ENCODE peak calls at places on chromosome 13, in eight cellular contexts. A, V, D, E, I, U, G and J are unnamed samples.

GRCh38 chr13:97258801-97259200 is 36.7 kb downstream of the MBNL2 start:
- DNase-seq in A (no peak), V (no peak), D (no peak), E (peak; percentile 80), I (no peak), U (no peak), G (no peak), J (no peak)

GRCh38 chr13:25455146-25455545 is 83.4 kb downstream of the ATP8A2 start:
- DNase-seq in A (no peak), V (no peak), D (no peak), E (no peak), I (no peak), U (no peak), G (no peak), J (no peak)

GRCh38 chr13:110509478-110509926 is 52.0 kb downstream of the RAB20 start:
- DNase-seq in A (no peak), V (no peak), D (no peak), E (peak; percentile 25), I (no peak), U (no peak), G (no peak), J (peak; percentile 76)

GRCh38 chr13:52158629-52159158 is 703 bp downstream of the NEK3 start:
- DNase-seq in A (peak; percentile 18), V (no peak), D (no peak), E (peak; percentile 46), I (no peak), U (peak; percentile 2), G (no peak), J (peak; percentile 24)

GRCh38 chr13:75312884-75313520 is 169.0 kb downstream of the TBC1D4 start:
- DNase-seq in A (no peak), V (peak; percentile 22), D (peak; percentile 39), E (no peak), I (peak; percentile 43), U (no peak), G (no peak), J (no peak)

GRCh38 chr13:101576977-101577376 is 124.5 kb downstream of the ITGBL1 start:
- DNase-seq in A (no peak), V (no peak), D (no peak), E (peak; percentile 40), I (no peak), U (no peak), G (no peak), J (peak; percentile 16)

GRCh38 chr13:99225078-99225477 is 24.4 kb downstream of the UBAC2 start:
- DNase-seq in A (no peak), V (no peak), D (no peak), E (no peak), I (no peak), U (no peak), G (no peak), J (no peak)

GRCh38 chr13:93547886-93548285 is 321.3 kb downstream of the GPC6 start:
- DNase-seq in A (no peak), V (no peak), D (no peak), E (no peak), I (no peak), U (no peak), G (no peak), J (no peak)

GRCh38 chr13:48808689-48809088 is 155.0 kb downstream of the CYSLTR2 start:
- DNase-seq in A (no peak), V (no peak), D (no peak), E (peak; percentile 80), I (no peak), U (no peak), G (no peak), J (no peak)

GRCh38 chr13:50494110-50494509 is 349.4 kb downstream of the DLEU7 start:
- DNase-seq in A (no peak), V (no peak), D (no peak), E (no peak), I (no peak), U (no peak), G (no peak), J (no peak)

GRCh38 chr13:95509521-95510315 is 42.8 kb upstream of the CLDN10 start:
- DNase-seq in A (no peak), V (no peak), D (no peak), E (peak; percentile 40), I (no peak), U (no peak), G (no peak), J (no peak)

GRCh38 chr13:74825170-74825948 is 656.6 kb downstream of the TBC1D4 start:
- DNase-seq in A (no peak), V (no peak), D (no peak), E (peak; percentile 93), I (no peak), U (no peak), G (peak; percentile 39), J (no peak)

GRCh38 chr13:89577301-89577700 is 1770.2 kb upstream of the MIR17HG start:
- DNase-seq in A (no peak), V (no peak), D (no peak), E (no peak), I (no peak), U (no peak), G (no peak), J (no peak)

GRCh38 chr13:33721719-33722118 is 96.2 kb upstream of the RFC3 start:
- DNase-seq in A (no peak), V (no peak), D (no peak), E (peak; percentile 79), I (no peak), U (no peak), G (no peak), J (no peak)

GRCh38 chr13:52954838-52955237 is 73.8 kb upstream of the OLFM4 start:
- DNase-seq in A (peak; percentile 33), V (no peak), D (no peak), E (no peak), I (no peak), U (no peak), G (no peak), J (no peak)

GRCh38 chr13:44331912-44332840 is 41.4 kb upstream of the SERP2 start:
- DNase-seq in A (no peak), V (no peak), D (no peak), E (peak; percentile 89), I (no peak), U (no peak), G (peak; percentile 96), J (no peak)

GRCh38 chr13:106595623-106596022 is 27.7 kb upstream of the ARGLU1 start:
- DNase-seq in A (no peak), V (no peak), D (no peak), E (no peak), I (no peak), U (no peak), G (no peak), J (no peak)

GRCh38 chr13:27036236-27036981 is 135.2 kb downstream of the USP12 start:
- DNase-seq in A (no peak), V (no peak), D (no peak), E (no peak), I (no peak), U (no peak), G (no peak), J (peak; percentile 75)

GRCh38 chr13:95153647-95154405 is 147.4 kb downstream of the ABCC4 start:
- DNase-seq in A (no peak), V (no peak), D (no peak), E (peak; percentile 68), I (no peak), U (no peak), G (no peak), J (no peak)

GRCh38 chr13:30312859-30313258 is 5.5 kb upstream of the KATNAL1 start:
- DNase-seq in A (no peak), V (no peak), D (no peak), E (peak; percentile 67), I (no peak), U (no peak), G (no peak), J (no peak)

GRCh38 chr13:113971471-113972231 is 2.2 kb downstream of the C13orf46 start:
- DNase-seq in A (no peak), V (no peak), D (no peak), E (no peak), I (no peak), U (no peak), G (no peak), J (no peak)

GRCh38 chr13:84648069-84648640 is 765.9 kb upstream of the SLITRK1 start:
- DNase-seq in A (no peak), V (no peak), D (no peak), E (no peak), I (no peak), U (no peak), G (no peak), J (no peak)

GRCh38 chr13:40189885-40190655 is 476.4 kb downstream of the FOXO1 start:
- DNase-seq in A (peak; percentile 33), V (no peak), D (no peak), E (no peak), I (no peak), U (no peak), G (no peak), J (no peak)

GRCh38 chr13:98809345-98809777 is 56.9 kb upstream of the SLC15A1 start:
- DNase-seq in A (no peak), V (no peak), D (no peak), E (no peak), I (no peak), U (no peak), G (no peak), J (no peak)

GRCh38 chr13:97388385-97388784 is 45.6 kb upstream of the RAP2A start:
- DNase-seq in A (no peak), V (no peak), D (no peak), E (no peak), I (no peak), U (no peak), G (no peak), J (no peak)

GRCh38 chr13:65911546-65912193 is 1318.5 kb downstream of the PCDH9 start:
- DNase-seq in A (no peak), V (no peak), D (no peak), E (no peak), I (no peak), U (no peak), G (no peak), J (no peak)

GRCh38 chr13:73215807-73216206 is 157.0 kb downstream of the KLF5 start:
- DNase-seq in A (no peak), V (no peak), D (no peak), E (peak; percentile 78), I (no peak), U (no peak), G (no peak), J (no peak)

GRCh38 chr13:19742651-19743050 is 40.1 kb downstream of the PSPC1 start:
- DNase-seq in A (peak; percentile 13), V (no peak), D (no peak), E (no peak), I (no peak), U (no peak), G (no peak), J (no peak)

GRCh38 chr13:27792393-27793218 is at the start of gene GSX1:
- DNase-seq in A (peak; percentile 84), V (no peak), D (peak; percentile 38), E (peak; percentile 76), I (peak; percentile 60), U (no peak), G (peak; percentile 33), J (no peak)

GRCh38 chr13:75637101-75637774 is 1.1 kb downstream of the LMO7 start:
- DNase-seq in A (peak; percentile 60), V (no peak), D (no peak), E (no peak), I (no peak), U (no peak), G (no peak), J (peak; percentile 23)

GRCh38 chr13:113856716-113857065 is 7.2 kb downstream of the GAS6 start:
- DNase-seq in A (no peak), V (no peak), D (no peak), E (peak; percentile 43), I (no peak), U (no peak), G (no peak), J (peak; percentile 39)

GRCh38 chr13:60013166-60013565 is 150.6 kb downstream of the DIAPH3 start:
- DNase-seq in A (no peak), V (no peak), D (no peak), E (no peak), I (no peak), U (no peak), G (no peak), J (no peak)